ENCODE peak calls at places on chromosomes 5 and 9, in five cellular contexts. Y is HCT116, I is GM23248, S is adrenal gland, B is body of pancreas. C is an unnamed sample.
A peak's percentile ranks its signal among the peaks of the same experiment; 100 is the strongest.

GRCh38 chr5:163489055-163489744 is 16.2 kb upstream of the MAT2B start:
- DNase-seq in Y (no peak), S (no peak), I (peak; percentile 30), B (no peak), C (no peak)

GRCh38 chr9:6054280-6055099 is 39.1 kb upstream of the RANBP6 start:
- DNase-seq in B (peak; percentile 75), Y (peak; percentile 78), I (peak; percentile 83), S (peak; percentile 87), C (peak; percentile 89)

GRCh38 chr5:10460252-10460906 is 18.7 kb downstream of the ROPN1L start:
- DNase-seq in S (peak; percentile 60), I (peak; percentile 32), Y (no peak), B (peak; percentile 36), C (peak; percentile 30)

GRCh38 chr5:100110497-100110896 is 424.7 kb upstream of the FAM174A start:
- DNase-seq in I (no peak), B (no peak), S (no peak), Y (no peak), C (no peak)

GRCh38 chr5:172506921-172507320 is 52.6 kb upstream of the SH3PXD2B start:
- DNase-seq in B (no peak), S (peak; percentile 21), I (no peak), Y (no peak), C (no peak)

GRCh38 chr5:66518753-66519152 is 77.4 kb upstream of the MAST4 start:
- DNase-seq in Y (no peak), B (no peak), S (no peak), I (no peak), C (peak; percentile 75)

GRCh38 chr5:116740771-116741170 is 166.1 kb upstream of the SEMA6A start:
- DNase-seq in S (no peak), I (no peak), B (no peak), Y (no peak), C (no peak)

GRCh38 chr9:124834586-124834985 is 18.7 kb upstream of the WDR38 start:
- DNase-seq in S (no peak), Y (peak; percentile 84), I (peak; percentile 77), B (peak; percentile 24), C (no peak)

GRCh38 chr9:4662989-4663792 is 1.1 kb downstream of the PLPP6 start:
- DNase-seq in I (peak; percentile 48), B (no peak), Y (no peak), S (peak; percentile 57), C (no peak)

GRCh38 chr5:120794121-120794520 is 330.0 kb downstream of the PRR16 start:
- DNase-seq in Y (no peak), S (no peak), I (no peak), B (no peak), C (no peak)

GRCh38 chr9:105735366-105735765 is 41.0 kb downstream of the TMEM38B start:
- DNase-seq in B (no peak), Y (no peak), I (no peak), S (no peak), C (no peak)

GRCh38 chr9:122374885-122375420 is 4.1 kb downstream of the PTGS1 start:
- DNase-seq in B (peak; percentile 29), S (peak; percentile 68), Y (no peak), I (peak; percentile 83), C (peak; percentile 48)

GRCh38 chr9:75333624-75334023 is 245.3 kb downstream of the OSTF1 start:
- DNase-seq in B (no peak), Y (no peak), I (no peak), S (no peak), C (no peak)

GRCh38 chr9:73371801-73372200 is 220.1 kb downstream of the ANXA1 start:
- DNase-seq in S (no peak), Y (no peak), B (no peak), I (no peak), C (no peak)

GRCh38 chr9:124054671-124055212 is 43.2 kb downstream of the LHX2 start:
- DNase-seq in I (peak; percentile 94), S (no peak), B (no peak), Y (no peak), C (no peak)

GRCh38 chr5:80411589-80412219 is 3.8 kb downstream of the ZFYVE16 start:
- DNase-seq in I (peak; percentile 27), B (no peak), Y (no peak), S (no peak), C (no peak)

GRCh38 chr9:130343445-130343918 is 77.9 kb downstream of the HMCN2 start:
- DNase-seq in B (no peak), Y (no peak), I (peak; percentile 21), S (no peak), C (no peak)

GRCh38 chr9:115520626-115521025 is 402.7 kb upstream of the TNC start:
- DNase-seq in B (no peak), Y (no peak), I (no peak), S (no peak), C (no peak)

GRCh38 chr5:170591055-170591454 is 87.2 kb downstream of the KCNIP1 start:
- DNase-seq in B (no peak), I (no peak), Y (no peak), S (no peak), C (no peak)

GRCh38 chr5:74404574-74405310 is 235.8 kb downstream of the ENC1 start:
- DNase-seq in S (no peak), I (no peak), Y (no peak), B (no peak), C (no peak)

GRCh38 chr9:113963017-113963620 is 87.0 kb downstream of the ZNF618 start:
- DNase-seq in Y (peak; percentile 22), B (peak; percentile 73), S (peak; percentile 76), I (peak; percentile 75), C (peak; percentile 77)

GRCh38 chr9:92747459-92748232 is 17.0 kb downstream of the BICD2 start:
- DNase-seq in B (no peak), I (peak; percentile 74), S (no peak), Y (no peak), C (no peak)

GRCh38 chr9:86043586-86043985 is 55.8 kb downstream of the GOLM1 start:
- DNase-seq in I (no peak), Y (no peak), B (no peak), S (no peak), C (no peak)

GRCh38 chr9:98986866-98987653 is 43.4 kb downstream of the COL15A1 start:
- DNase-seq in S (peak; percentile 49), Y (no peak), B (no peak), I (no peak), C (no peak)

GRCh38 chr9:6827370-6827949 is 69.7 kb downstream of the KDM4C start:
- DNase-seq in I (peak; percentile 57), S (no peak), B (no peak), Y (peak; percentile 15), C (peak; percentile 71)

GRCh38 chr5:74897049-74897448 is 30.9 kb upstream of the FAM169A start:
- DNase-seq in Y (no peak), I (no peak), S (no peak), B (no peak), C (no peak)

GRCh38 chr9:130498918-130499698 is 54.3 kb downstream of the ASS1 start:
- DNase-seq in S (peak; percentile 56), B (no peak), Y (no peak), I (no peak), C (no peak)

GRCh38 chr5:62931551-62931950 is 352.9 kb downstream of the LRRC70 start:
- DNase-seq in B (no peak), I (no peak), S (no peak), Y (no peak), C (no peak)

GRCh38 chr5:67291671-67292070 is 95.1 kb upstream of the CD180 start:
- DNase-seq in S (no peak), B (no peak), I (no peak), Y (no peak), C (no peak)

DNA sequence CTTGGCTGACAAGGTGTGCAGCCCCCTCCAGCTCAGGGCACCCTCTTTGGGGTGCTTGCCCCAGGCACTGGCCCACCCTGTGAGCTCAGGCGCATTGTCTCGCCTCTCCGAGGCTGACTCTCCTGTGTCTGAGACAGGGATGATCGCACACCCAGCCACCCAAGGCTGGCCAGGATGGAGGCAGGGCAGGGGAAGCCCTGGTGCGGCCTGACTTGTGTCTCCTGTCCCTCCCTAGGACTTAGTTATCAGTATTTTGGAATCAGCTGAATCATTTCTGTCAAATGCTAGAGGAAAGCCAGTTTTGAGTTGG is 2.5 kb upstream of the DBH start:
- DNase-seq in I (no peak), S (no peak), Y (no peak), B (no peak), C (no peak)
- H3K27ac ChIP-seq in I (no peak overlapping the region), S (no peak overlapping the region), Y (no peak overlapping the region), B (no peak overlapping the region), C (no peak overlapping the region)

GRCh38 chr5:140219068-140219971 is 44.3 kb downstream of the CYSTM1 start:
- DNase-seq in S (peak; percentile 82), I (peak; percentile 16), B (peak; percentile 72), Y (no peak), C (peak; percentile 57)
- H3K27ac ChIP-seq in S (peak overlapping the region; percentile 49), I (peak overlapping the region; percentile 74), B (peak overlapping the region; percentile 82), Y (peak overlapping the region; percentile 87), C (no peak overlapping the region)

DNA sequence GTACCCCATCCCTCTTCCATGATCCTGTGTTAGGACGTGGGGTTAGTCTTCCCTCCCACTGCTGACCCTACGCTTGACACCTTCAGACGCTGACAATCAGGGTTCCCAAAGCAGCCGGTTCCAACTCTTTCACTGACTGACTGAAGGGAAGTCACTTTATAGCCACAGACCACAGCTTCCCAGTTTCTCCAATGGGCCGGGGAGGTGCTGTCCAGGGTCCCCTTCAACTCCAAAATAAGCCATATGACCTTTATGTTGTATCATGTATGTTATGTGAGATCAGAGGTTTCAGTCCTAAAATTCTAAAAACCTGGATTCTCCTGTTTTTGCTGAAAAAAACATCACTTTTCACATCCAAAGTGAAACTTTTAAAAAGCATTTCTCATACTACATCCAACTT is 5.4 kb downstream of the EPB41L4B start:
- DNase-seq in I (no peak), Y (no peak), B (no peak), S (no peak), C (no peak)
- H3K27ac ChIP-seq in I (no peak overlapping the region), Y (no peak overlapping the region), B (peak overlapping the region; percentile 93), S (no peak overlapping the region), C (no peak overlapping the region)

GRCh38 chr9:79592736-79593493 is 21.1 kb downstream of the TLE4 start:
- DNase-seq in Y (no peak), B (no peak), S (no peak), I (peak; percentile 34), C (no peak)
- H3K27ac ChIP-seq in Y (no peak overlapping the region), B (no peak overlapping the region), S (no peak overlapping the region), I (no peak overlapping the region), C (no peak overlapping the region)

GRCh38 chr5:151079838-151080619 is 805 bp downstream of the TNIP1 start:
- DNase-seq in B (no peak), I (peak; percentile 83), S (no peak), Y (no peak), C (peak; percentile 67)

GRCh38 chr5:151082976-151083651 is 2.3 kb upstream of the TNIP1 start:
- DNase-seq in S (no peak), Y (no peak), I (no peak), B (no peak), C (no peak)

GRCh38 chr5:151080620-151081425 is at the start of gene TNIP1:
- DNase-seq in Y (peak; percentile 58), I (peak; percentile 91), S (peak; percentile 95), B (peak; percentile 93), C (peak; percentile 91)

GRCh38 chr5:151082274-151082902 is 1.6 kb upstream of the TNIP1 start:
- DNase-seq in I (peak; percentile 59), B (no peak), S (no peak), Y (no peak), C (peak; percentile 46)

GRCh38 chr5:151081426-151082273 is 816 bp upstream of the TNIP1 start:
- DNase-seq in B (no peak), S (no peak), Y (no peak), I (peak; percentile 65), C (peak; percentile 86)
- H3K27ac ChIP-seq in B (peak overlapping the region; percentile 97), S (peak overlapping the region; percentile 93), Y (peak overlapping the region; percentile 94), I (peak overlapping the region; percentile 89), C (peak overlapping the region; percentile 98)

C was measured in cardiac muscle cell.